ENCODE peak calls at places on chromosome 1, in four cellular contexts. F, U, D and C are unnamed samples. For H3K4me1, the result is how much of the 10 kb centered on the place peaks cover.

GRCh38 chr1:147833231-147833840 is 69.3 kb upstream of the GJA8 start:
- DNase-seq in D (no peak), F (no peak), U (peak), C (no peak)

GRCh38 chr1:96259399-96259798 is 462.2 kb upstream of the PTBP2 start:
- DNase-seq in F (no peak), U (no peak), D (no peak), C (no peak)

GRCh38 chr1:150555971-150556865 is 7.0 kb downstream of the ADAMTSL4 start:
- DNase-seq in D (no peak), U (peak), F (no peak), C (no peak)

GRCh38 chr1:13604191-13604590 is 20.6 kb downstream of the PDPN start:
- DNase-seq in U (no peak), F (no peak), D (no peak), C (no peak)

GRCh38 chr1:73943270-73943669 is 254.7 kb downstream of the LRRIQ3 start:
- DNase-seq in D (no peak), F (no peak), U (peak), C (no peak)

GRCh38 chr1:116532698-116533424 is 38.0 kb downstream of the CD58 start:
- DNase-seq in D (no peak), U (no peak), F (no peak), C (peak)

GRCh38 chr1:229019647-229020281 is 251.1 kb upstream of the RAB4A start:
- DNase-seq in D (no peak), U (no peak), F (no peak), C (no peak)

GRCh38 chr1:39635871-39636210 is 3.6 kb downstream of the HEYL start:
- DNase-seq in D (no peak), U (no peak), F (no peak), C (no peak)

GRCh38 chr1:147238053-147238902 is 4.2 kb upstream of the CHD1L start:
- DNase-seq in F (no peak), D (no peak), U (no peak), C (no peak)

GRCh38 chr1:227939791-227940771 is 7.7 kb downstream of the WNT9A start:
- DNase-seq in F (no peak), U (no peak), D (no peak), C (peak)

GRCh38 chr1:39639333-39640130 is at the start of gene HEYL:
- DNase-seq in U (peak), F (peak), D (peak), C (peak)

GRCh38 chr1:229972600-229973296 is 94.3 kb upstream of the GALNT2 start:
- DNase-seq in U (peak), D (no peak), F (no peak), C (peak)

GRCh38 chr1:160626560-160627342 is 20.1 kb downstream of the SLAMF1 start:
- DNase-seq in D (no peak), U (no peak), F (no peak), C (no peak)

GRCh38 chr1:102858695-102859094 is 249.6 kb downstream of the COL11A1 start:
- DNase-seq in U (no peak), D (no peak), F (no peak), C (no peak)

GRCh38 chr1:225737179-225737578 is 40.4 kb upstream of the SRP9 start:
- DNase-seq in D (no peak), F (no peak), U (no peak), C (no peak)

GRCh38 chr1:231420959-231421615 is 1.0 kb downstream of the EGLN1 start:
- DNase-seq in F (peak), D (peak), U (peak), C (peak)

GRCh38 chr1:64546018-64546417 is 76.1 kb downstream of the CACHD1 start:
- DNase-seq in F (no peak), U (no peak), D (no peak), C (no peak)

GRCh38 chr1:44339731-44340130 is 15.3 kb downstream of the ERI3 start:
- DNase-seq in U (no peak), F (no peak), D (no peak), C (no peak)

GRCh38 chr1:93670141-93670540 is 11.5 kb downstream of the BCAR3 start:
- DNase-seq in F (peak), D (peak), U (no peak), C (peak)

GRCh38 chr1:41683681-41684500 is 199.4 kb upstream of the EDN2 start:
- DNase-seq in F (no peak), D (no peak), U (no peak), C (peak)

GRCh38 chr1:6172549-6172948 is 7.6 kb downstream of the CHD5 start:
- DNase-seq in D (no peak), F (no peak), U (no peak), C (no peak)

GRCh38 chr1:212652609-212653008 is 44.0 kb downstream of the ATF3 start:
- DNase-seq in U (no peak), D (no peak), F (no peak), C (no peak)

GRCh38 chr1:153934746-153935145 is 11.8 kb downstream of the DENND4B start:
- DNase-seq in U (no peak), D (no peak), F (no peak), C (peak)

GRCh38 chr1:86205741-86206140 is 49.2 kb upstream of the COL24A1 start:
- DNase-seq in D (no peak), F (no peak), U (no peak), C (no peak)

GRCh38 chr1:8096105-8097011 is 70.2 kb upstream of the ERRFI1 start:
- DNase-seq in F (no peak), U (no peak), D (no peak), C (no peak)

GRCh38 chr1:203278885-203279406 is 26.4 kb upstream of the BTG2 start:
- DNase-seq in D (no peak), F (no peak), U (no peak), C (no peak)

GRCh38 chr1:235835226-235835625 is 31.5 kb downstream of the LYST start:
- DNase-seq in U (no peak), D (peak), F (peak), C (no peak)

GRCh38 chr1:230392920-230393521 is 33.1 kb downstream of the PGBD5 start:
- DNase-seq in F (no peak), U (no peak), D (no peak), C (no peak)

GRCh38 chr1:67700220-67700619 is 15.2 kb downstream of the GADD45A start:
- DNase-seq in F (no peak), D (no peak), U (no peak), C (no peak)

GRCh38 chr1:169886422-169886821 is 7.3 kb downstream of the SCYL3 start:
- DNase-seq in U (no peak), F (no peak), D (no peak), C (no peak)

GRCh38 chr1:99598738-99599411 is 47.0 kb upstream of the PALMD start:
- DNase-seq in U (no peak), D (peak), F (peak), C (no peak)

GRCh38 chr1:25467193-25467592 is 36.5 kb downstream of the MACO1 start:
- DNase-seq in U (no peak), D (no peak), F (no peak), C (no peak)

GRCh38 chr1:183783342-183783741 is 21.6 kb upstream of the RGL1 start:
- DNase-seq in U (no peak), D (no peak), F (no peak), C (no peak)

GRCh38 chr1:10450156-10450801 is 448 bp downstream of the CORT start:
- DNase-seq in U (no peak), D (no peak), F (no peak), C (peak)

GRCh38 chr1:154529308-154529707 is 27.1 kb upstream of the SHE start:
- DNase-seq in F (no peak), U (no peak), D (no peak), C (no peak)

GRCh38 chr1:94316836-94317789 is 79.7 kb upstream of the ARHGAP29 start:
- DNase-seq in U (no peak), F (no peak), D (no peak), C (no peak)

GRCh38 chr1:84724128-84724860 is 34.0 kb upstream of the SSX2IP start:
- DNase-seq in D (no peak), U (peak), F (no peak), C (no peak)

GRCh38 chr1:246364415-246364941 is 142.6 kb downstream of the SMYD3 start:
- DNase-seq in F (no peak), U (no peak), D (no peak), C (no peak)

GRCh38 chr1:152982076-152982475 is 1.8 kb upstream of the SPRR1A start:
- DNase-seq in F (no peak), D (no peak), U (no peak), C (no peak)

GRCh38 chr1:21294266-21295058 is 4.2 kb upstream of the ECE1 start:
- DNase-seq in F (no peak), D (no peak), U (no peak), C (peak)
- H3K4me1 ChIP-seq in F (half or more), D (under half), U (under half), C (half or more)

GRCh38 chr1:210949039-210949438 is 184.9 kb downstream of the KCNH1 start:
- DNase-seq in U (no peak), D (no peak), F (no peak), C (no peak)

GRCh38 chr1:210942513-210942912 is 191.4 kb downstream of the KCNH1 start:
- DNase-seq in F (no peak), U (no peak), D (no peak), C (no peak)

GRCh38 chr1:210940081-210940617 is 193.8 kb downstream of the KCNH1 start:
- DNase-seq in D (no peak), F (no peak), U (no peak), C (no peak)

GRCh38 chr1:210949489-210949888 is 184.5 kb downstream of the KCNH1 start:
- DNase-seq in U (no peak), F (no peak), D (no peak), C (no peak)

DNA sequence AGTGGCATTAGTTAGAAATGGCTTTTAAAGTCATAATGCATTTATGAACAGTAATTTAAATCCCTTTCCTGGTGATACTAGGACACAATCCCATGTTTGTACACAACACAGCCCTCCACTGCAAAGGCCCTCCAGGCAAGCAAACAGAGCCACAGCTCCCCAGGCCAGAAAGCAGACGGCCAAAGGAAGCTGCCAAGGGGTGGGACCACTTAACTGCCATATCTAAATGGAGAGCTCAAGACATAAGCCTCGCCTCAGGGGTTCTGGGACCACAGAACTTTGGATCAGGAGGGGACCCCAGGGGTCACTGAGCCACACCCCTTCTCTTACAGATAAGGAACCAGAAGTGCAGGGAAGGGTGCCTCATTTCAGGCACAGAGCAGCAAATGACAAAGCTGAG is 189.7 kb downstream of the KCNH1 start:
- DNase-seq in U (no peak), F (no peak), D (no peak), C (no peak)
- H3K27ac ChIP-seq in U (no peak), F (no peak), D (no peak), C (no peak)

DNA sequence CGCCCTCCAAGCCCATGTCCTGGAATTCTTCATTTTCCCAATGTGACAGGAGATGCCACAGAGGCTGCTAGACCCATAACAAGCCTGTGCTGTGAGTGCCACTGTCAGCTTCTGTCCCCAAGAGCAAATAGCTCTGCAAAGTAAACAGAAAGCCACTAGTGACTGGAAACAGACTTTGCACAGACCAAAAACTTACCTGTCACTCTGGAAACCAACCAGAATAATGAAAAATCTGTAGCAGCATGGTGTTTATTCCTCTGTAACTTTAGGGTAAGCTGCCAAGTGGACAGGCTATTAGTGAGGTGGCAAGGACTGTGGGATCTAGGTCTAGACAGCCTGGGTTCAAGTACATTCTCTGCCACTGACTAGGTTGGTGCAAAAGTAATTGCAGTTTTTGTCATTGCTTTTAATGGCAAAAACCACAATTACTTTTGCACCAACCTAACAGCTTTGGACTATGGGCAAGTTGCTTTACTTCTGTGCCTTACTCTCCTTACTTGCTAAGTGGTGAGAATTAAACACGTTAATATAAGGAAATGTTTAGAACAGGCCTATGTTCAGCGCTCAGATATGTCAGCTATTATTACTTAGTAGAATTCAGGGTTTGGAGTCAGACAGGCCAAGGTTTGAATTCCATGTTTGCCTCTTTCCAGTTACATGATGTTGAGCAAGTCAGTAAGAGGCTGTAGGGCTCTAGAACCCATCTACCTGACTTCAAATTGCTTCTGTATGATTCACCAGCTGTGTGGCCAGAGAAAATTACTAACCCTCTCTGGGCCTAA is at the start of gene C8B:
- DNase-seq in U (no peak), D (no peak), F (no peak), C (no peak)
- TF ChIP-seq CTCF in U (no peak), D (no peak), F (no peak), C (no peak)

GRCh38 chr1:201708085-201708512 is 120.9 kb upstream of the IPO9 start:
- DNase-seq in F (no peak), D (peak), U (no peak), C (no peak)

GRCh38 chr1:201704439-201704792 is 124.5 kb upstream of the IPO9 start:
- DNase-seq in U (no peak), F (no peak), D (no peak), C (no peak)

GRCh38 chr1:201705389-201705788 is 123.6 kb upstream of the IPO9 start:
- DNase-seq in D (no peak), F (no peak), U (no peak), C (no peak)

GRCh38 chr1:201707027-201707426 is 121.9 kb upstream of the IPO9 start:
- DNase-seq in F (no peak), D (no peak), U (no peak), C (no peak)

GRCh38 chr1:201706109-201706508 is 122.8 kb upstream of the IPO9 start:
- DNase-seq in U (no peak), D (peak), F (no peak), C (no peak)
- H3K4me1 ChIP-seq in U (under half), D (under half), F (half or more), C (under half)